ENCODE peak calls at places on chromosomes 2 and 18, in seven cellular contexts. E is HCT116, Y is neural progenitor cell, K is astrocyte, V is MM.1S, S is mammary epithelial cell, A is GM23338. N is an unnamed sample.
A peak's percentile ranks its signal among the peaks of the same experiment; 100 is the strongest.

GRCh38 chr2:240426797-240427721 is 8.4 kb upstream of the GPC1 start:
- DNase-seq in E (no peak), Y (no peak), K (peak; percentile 62), V (peak; percentile 55), S (no peak), A (no peak), N (peak; percentile 53)

GRCh38 chr2:152814475-152815030 is 96.1 kb downstream of the ARL6IP6 start:
- DNase-seq in E (no peak), Y (no peak), K (peak; percentile 56), V (no peak), S (peak; percentile 31), A (no peak), N (peak; percentile 38)

GRCh38 chr2:181203916-181204315 is 223.5 kb downstream of the UBE2E3 start:
- DNase-seq in E (no peak), Y (no peak), K (peak; percentile 23), V (no peak), S (no peak), A (no peak), N (peak; percentile 41)

GRCh38 chr2:108058575-108059137 is 72.3 kb downstream of the SLC5A7 start:
- DNase-seq in E (no peak), Y (no peak), K (no peak), V (no peak), S (no peak), A (no peak), N (no peak)

GRCh38 chr2:170929686-170930050 is 615 bp downstream of the GORASP2 start:
- DNase-seq in E (no peak), Y (peak; percentile 89), K (peak; percentile 17), V (peak; percentile 62), S (peak; percentile 54), A (peak; percentile 81), N (peak; percentile 49)

GRCh38 chr2:217672472-217672871 is 330.3 kb downstream of the TNS1 start:
- DNase-seq in E (no peak), Y (no peak), K (no peak), V (no peak), S (no peak), A (no peak), N (peak; percentile 45)

GRCh38 chr2:227509824-227510619 is 38.1 kb downstream of the AGFG1 start:
- DNase-seq in E (peak; percentile 59), Y (no peak), K (peak; percentile 36), V (no peak), S (peak; percentile 90), A (peak; percentile 32), N (peak; percentile 76)

GRCh38 chr18:45137089-45137423 is 456.4 kb downstream of the SETBP1 start:
- DNase-seq in E (no peak), Y (no peak), K (no peak), V (no peak), S (no peak), A (no peak), N (no peak)

GRCh38 chr2:206211657-206212255 is 52.1 kb downstream of the EEF1B2 start:
- DNase-seq in E (no peak), Y (no peak), K (peak; percentile 41), V (no peak), S (peak; percentile 77), A (no peak), N (peak; percentile 82)

GRCh38 chr18:7305416-7305815 is 74.5 kb downstream of the LRRC30 start:
- DNase-seq in E (no peak), Y (no peak), K (no peak), V (no peak), S (no peak), A (no peak), N (no peak)

GRCh38 chr2:88690591-88691338 is 708 bp upstream of the RPIA start:
- DNase-seq in E (peak; percentile 19), Y (no peak), K (peak; percentile 2), V (peak; percentile 73), S (peak; percentile 59), A (peak; percentile 54), N (peak; percentile 55)

GRCh38 chr2:241137276-241138190 is 11.7 kb downstream of the PASK start:
- DNase-seq in E (no peak), Y (no peak), K (no peak), V (no peak), S (no peak), A (no peak), N (no peak)

GRCh38 chr2:112980537-112980936 is 2.7 kb downstream of the IL36G start:
- DNase-seq in E (no peak), Y (no peak), K (no peak), V (peak; percentile 36), S (no peak), A (no peak), N (no peak)

GRCh38 chr2:225124311-225124832 is 82.1 kb upstream of the DOCK10 start:
- DNase-seq in E (no peak), Y (no peak), K (no peak), V (no peak), S (no peak), A (no peak), N (peak; percentile 57)

GRCh38 chr2:61210332-61210981 is 48.5 kb downstream of the C2orf74 start:
- DNase-seq in E (no peak), Y (no peak), K (peak; percentile 73), V (no peak), S (peak; percentile 80), A (no peak), N (peak; percentile 91)

GRCh38 chr2:235026137-235026536 is 74.3 kb downstream of the SH3BP4 start:
- DNase-seq in E (peak; percentile 71), Y (no peak), K (peak; percentile 92), V (no peak), S (peak; percentile 99), A (no peak), N (peak; percentile 95)

GRCh38 chr2:133352719-133353118 is 215.5 kb downstream of the NCKAP5 start:
- DNase-seq in E (no peak), Y (no peak), K (no peak), V (no peak), S (no peak), A (no peak), N (no peak)

GRCh38 chr2:46171996-46172546 is 125.1 kb upstream of the EPAS1 start:
- DNase-seq in E (peak; percentile 12), Y (no peak), K (no peak), V (no peak), S (peak; percentile 90), A (no peak), N (peak; percentile 29)

GRCh38 chr2:148645925-148646559 is 1.5 kb downstream of the EPC2 start:
- DNase-seq in E (peak; percentile 75), Y (peak; percentile 43), K (peak; percentile 93), V (peak; percentile 91), S (peak; percentile 89), A (peak; percentile 63), N (peak; percentile 85)

GRCh38 chr18:72726201-72726600 is 141.6 kb downstream of the NETO1 start:
- DNase-seq in E (no peak), Y (no peak), K (no peak), V (no peak), S (peak; percentile 15), A (no peak), N (no peak)

GRCh38 chr2:118153433-118153832 is 65.2 kb downstream of the INSIG2 start:
- DNase-seq in E (no peak), Y (no peak), K (no peak), V (no peak), S (no peak), A (no peak), N (no peak)

DNA sequence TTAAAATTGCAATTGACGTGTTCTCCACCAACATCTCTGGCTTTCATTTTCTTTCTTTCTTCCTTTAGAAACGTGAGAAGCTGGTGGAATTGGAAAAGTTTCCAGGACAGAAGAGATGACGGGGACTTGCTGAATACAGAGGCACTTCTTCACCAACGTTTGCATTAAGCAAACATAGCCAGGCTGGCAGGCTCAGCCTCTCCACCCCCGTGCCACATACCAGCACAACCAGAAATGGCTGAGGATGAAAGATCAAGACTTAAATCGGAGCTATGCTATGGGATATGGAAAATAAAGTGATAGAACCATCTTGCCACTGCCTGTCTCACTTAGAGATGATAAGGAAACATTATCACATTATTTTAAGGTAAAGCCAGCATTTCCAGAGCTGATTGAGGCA is 483.3 kb downstream of the BCL11A start:
- DNase-seq in E (no peak), Y (no peak), K (no peak), V (no peak), S (no peak), A (no peak), N (no peak)
- TF ChIP-seq EZH2 in E (no peak), Y (no peak), K (no peak), V (no peak), S (no peak), A (no peak), N (no peak)

GRCh38 chr2:238813109-238813508 is 34.8 kb upstream of the TWIST2 start:
- DNase-seq in E (no peak), Y (no peak), K (no peak), V (no peak), S (no peak), A (no peak), N (no peak)

GRCh38 chr2:238810321-238810720 is 37.6 kb upstream of the TWIST2 start:
- DNase-seq in E (no peak), Y (no peak), K (no peak), V (no peak), S (no peak), A (no peak), N (no peak)

GRCh38 chr2:238811293-238811692 is 36.6 kb upstream of the TWIST2 start:
- DNase-seq in E (no peak), Y (no peak), K (no peak), V (no peak), S (no peak), A (no peak), N (no peak)

GRCh38 chr2:238808761-238809160 is 39.1 kb upstream of the TWIST2 start:
- DNase-seq in E (no peak), Y (no peak), K (no peak), V (no peak), S (no peak), A (no peak), N (no peak)

GRCh38 chr2:238811765-238812164 is 36.1 kb upstream of the TWIST2 start:
- DNase-seq in E (no peak), Y (no peak), K (no peak), V (no peak), S (no peak), A (no peak), N (no peak)
- H3K27me3 ChIP-seq in E (peaks cover 7% of the 10 kb centered on the region), Y (no peaks in the 10 kb centered on the region), K (peaks cover 2% of the 10 kb centered on the region), V (no peaks in the 10 kb centered on the region), S (no peaks in the 10 kb centered on the region), A (no peaks in the 10 kb centered on the region), N (no peaks in the 10 kb centered on the region)

GRCh38 chr18:26439537-26439936 is 108.8 kb downstream of the KCTD1 start:
- DNase-seq in E (no peak), Y (no peak), K (no peak), V (no peak), S (no peak), A (no peak), N (no peak)
- TF ChIP-seq EZH2 in E (no peak), Y (no peak), K (no peak), V (no peak), S (no peak), A (no peak), N (no peak)

DNA sequence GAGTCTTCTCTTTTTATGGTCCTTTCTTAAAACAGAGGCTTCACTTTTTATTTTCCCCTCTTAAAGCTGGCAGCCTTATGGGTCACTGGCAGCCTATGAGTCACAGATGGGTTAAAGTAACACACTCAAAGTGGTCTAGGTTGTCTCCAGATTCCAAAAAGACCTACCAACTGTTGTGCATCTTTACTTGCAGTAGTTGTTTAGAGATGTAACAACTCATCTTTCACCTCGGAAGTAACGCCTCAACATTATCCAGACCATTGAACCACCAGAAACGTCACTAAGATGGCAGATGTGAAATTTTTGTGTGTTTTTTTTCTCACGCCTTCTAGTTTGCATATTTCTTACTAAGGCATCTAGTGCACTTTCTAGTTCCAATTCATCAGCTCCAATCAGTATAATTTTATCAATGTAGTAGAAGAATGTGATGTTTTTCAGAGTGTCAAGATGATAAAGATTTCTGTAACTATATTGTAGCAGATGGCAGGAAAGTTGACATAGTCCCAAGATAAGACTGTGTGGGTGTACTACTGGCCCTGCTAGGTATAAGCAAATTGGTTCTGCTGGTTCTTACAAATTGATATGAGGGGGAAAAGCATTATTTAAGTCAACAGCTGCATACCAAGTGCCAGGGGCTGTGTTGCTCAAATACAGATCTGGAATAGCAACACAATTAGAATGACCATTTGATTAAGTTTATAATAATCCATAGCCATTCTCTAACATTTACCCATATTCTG is 9.6 kb upstream of the SEC11C start:
- DNase-seq in E (no peak), Y (no peak), K (no peak), V (no peak), S (no peak), A (no peak), N (no peak)
- H3K27me3 ChIP-seq in E (peaks cover 96% of the 10 kb centered on the region), Y (peaks cover 59% of the 10 kb centered on the region), K (peaks cover 41% of the 10 kb centered on the region), V (no peaks in the 10 kb centered on the region), S (peaks cover under 1% of the 10 kb centered on the region), A (no peaks in the 10 kb centered on the region), N (peaks cover 72% of the 10 kb centered on the region)